ENCODE peak calls at places on chromosomes 4 and X, in five cellular contexts. G, C, S, D and F are unnamed samples. For H3K36me3, the result is how much of the 10 kb centered on the place peaks cover.

GRCh38 chrX:15114865-15115566 is 154.9 kb downstream of the ASB9 start:
- DNase-seq in G (no peak), C (no peak), S (no peak), D (peak), F (no peak)

GRCh38 chr4:141028024-141028529 is 105.2 kb downstream of the RNF150 start:
- DNase-seq in G (no peak), C (no peak), S (peak), D (no peak), F (no peak)

GRCh38 chrX:57951666-57952319 is 41.5 kb upstream of the ZXDA start:
- DNase-seq in G (peak), C (no peak), S (no peak), D (no peak), F (no peak)

GRCh38 chrX:24154490-24155034 is 5.0 kb downstream of the ZFX start:
- DNase-seq in G (no peak), C (no peak), S (no peak), D (no peak), F (no peak)

GRCh38 chr4:83083925-83084475 is 30.5 kb downstream of the PLAC8 start:
- DNase-seq in G (peak), C (no peak), S (no peak), D (no peak), F (no peak)

GRCh38 chr4:476501-476900 is 22.5 kb downstream of the ZNF721 start:
- DNase-seq in G (no peak), C (no peak), S (peak), D (no peak), F (no peak)

GRCh38 chr4:121165206-121165605 is 1.1 kb upstream of the TNIP3 start:
- DNase-seq in G (no peak), C (no peak), S (no peak), D (no peak), F (no peak)

GRCh38 chr4:153111426-153112070 is 92.7 kb upstream of the TRIM2 start:
- DNase-seq in G (no peak), C (no peak), S (no peak), D (no peak), F (no peak)

GRCh38 chr4:1469596-1470392 is 63.6 kb upstream of the NKX1-1 start:
- DNase-seq in G (no peak), C (peak), S (no peak), D (no peak), F (peak)

GRCh38 chrX:9337056-9337455 is 127.8 kb upstream of the TBL1X start:
- DNase-seq in G (no peak), C (no peak), S (peak), D (no peak), F (no peak)

DNA sequence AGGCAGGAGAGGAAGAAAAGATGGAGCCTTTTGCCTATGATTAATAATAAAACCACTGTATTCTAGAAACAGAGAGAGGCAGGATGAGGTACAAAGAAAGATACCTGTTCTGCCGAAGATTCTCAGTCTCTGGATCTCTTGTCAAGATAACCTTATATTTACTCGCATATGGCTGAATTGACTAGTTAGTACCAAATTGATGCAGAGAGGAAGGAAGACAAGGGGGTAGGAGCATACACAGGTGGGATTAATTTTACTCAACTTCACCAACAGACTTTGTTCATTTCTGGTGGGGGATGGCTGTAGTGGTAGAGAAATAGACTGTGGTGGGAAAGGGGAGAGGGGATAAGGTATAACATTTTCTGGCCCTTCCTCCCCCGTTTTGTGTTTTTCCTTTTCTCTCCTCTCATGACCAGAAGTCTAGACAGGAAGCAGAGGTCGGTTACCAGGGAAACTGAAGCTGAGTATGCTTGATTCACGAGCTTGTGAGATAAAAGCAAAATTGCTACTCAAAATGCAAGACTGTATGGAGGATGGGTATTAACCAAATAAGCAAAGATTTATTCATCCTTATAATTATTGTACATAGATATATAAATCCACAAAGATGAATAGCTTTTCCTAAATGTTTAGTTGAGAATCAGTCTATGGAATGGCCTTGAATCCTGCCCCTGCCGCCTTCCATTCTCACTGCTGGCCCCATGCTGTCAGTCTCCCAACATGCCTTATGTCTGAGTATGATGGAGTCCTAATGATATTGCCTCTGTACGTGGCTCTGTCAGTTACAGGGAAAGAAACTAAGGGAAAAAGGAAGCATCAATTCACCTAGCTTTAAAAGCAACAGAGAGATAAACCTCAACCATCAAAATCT is 17.8 kb upstream of the PAGE2B start:
- DNase-seq in G (no peak), C (no peak), S (peak), D (no peak), F (no peak)
- H3K4me3 ChIP-seq in G (no peak), C (no peak), S (no peak), D (no peak), F (no peak)

GRCh38 chrX:40055495-40055894 is 42.3 kb downstream of the BCOR start:
- DNase-seq in G (no peak), C (no peak), S (peak), D (no peak), F (no peak)

GRCh38 chrX:40057405-40057804 is 40.4 kb downstream of the BCOR start:
- DNase-seq in G (no peak), C (no peak), S (no peak), D (peak), F (no peak)

GRCh38 chrX:40050532-40050931 is 47.2 kb downstream of the BCOR start:
- DNase-seq in G (no peak), C (no peak), S (no peak), D (no peak), F (no peak)

GRCh38 chrX:40058719-40059118 is 39.0 kb downstream of the BCOR start:
- DNase-seq in G (no peak), C (peak), S (no peak), D (no peak), F (no peak)

GRCh38 chrX:40054793-40055192 is 43.0 kb downstream of the BCOR start:
- DNase-seq in G (no peak), C (no peak), S (peak), D (no peak), F (no peak)
- H3K36me3 ChIP-seq in G (under half), C (under half), S (under half), D (under half), F (half or more)

GRCh38 chr4:55348436-55348835 is 2.4 kb downstream of the SRD5A3 start:
- DNase-seq in G (no peak), C (no peak), S (no peak), D (no peak), F (no peak)
- H3K4me3 ChIP-seq in G (no peak), C (no peak), S (no peak), D (no peak), F (no peak)

DNA sequence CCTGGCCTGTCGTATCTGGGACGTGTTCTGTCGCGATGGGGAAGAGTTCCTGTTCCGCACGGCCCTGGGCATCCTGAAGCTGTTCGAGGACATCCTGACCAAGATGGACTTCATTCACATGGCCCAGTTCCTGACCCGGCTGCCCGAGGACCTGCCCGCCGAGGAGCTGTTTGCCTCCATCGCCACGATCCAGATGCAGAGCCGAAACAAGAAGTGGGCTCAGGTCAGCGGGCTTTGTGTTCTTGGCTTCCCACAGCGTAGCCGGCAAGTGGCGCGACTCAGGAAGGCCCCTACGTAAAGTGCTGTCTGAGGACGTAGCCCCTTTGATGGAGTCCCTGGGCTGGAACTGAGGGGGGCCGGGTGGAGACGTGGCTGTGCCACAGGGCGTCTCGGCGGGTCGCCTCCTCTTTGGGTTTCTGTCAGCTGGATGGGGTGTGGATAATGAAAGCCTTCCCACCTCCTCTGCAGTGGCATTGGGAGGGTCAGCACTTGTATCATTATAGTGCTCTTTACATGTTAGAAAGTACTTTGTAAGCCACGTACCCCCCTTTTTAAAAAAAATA is 18.1 kb upstream of the TADA2B start:
- DNase-seq in G (no peak), C (peak), S (no peak), D (no peak), F (no peak)
- H3K36me3 ChIP-seq in G (under half), C (under half), S (under half), D (under half), F (half or more)

DNA sequence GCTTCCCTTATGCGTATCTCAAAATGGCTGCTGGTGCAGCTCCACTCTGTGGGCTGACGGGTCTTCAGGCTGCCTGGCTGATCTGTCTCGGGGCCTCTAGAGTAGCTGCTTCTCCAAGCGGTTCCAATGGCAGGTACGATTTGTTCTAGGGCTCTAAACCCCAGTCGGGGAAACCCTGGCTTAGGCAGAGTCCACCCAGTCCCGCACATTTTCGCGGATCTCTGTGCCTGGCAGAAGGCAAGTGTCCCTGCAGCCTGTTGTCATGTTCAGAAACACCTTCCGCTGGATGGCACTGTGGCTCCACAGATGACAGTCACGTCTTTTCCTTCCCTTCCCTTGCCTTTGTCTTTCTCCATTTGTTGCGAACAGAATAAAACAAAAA is 54.4 kb downstream of the NBDY start:
- DNase-seq in G (no peak), C (peak), S (no peak), D (peak), F (no peak)
- H3K4me3 ChIP-seq in G (peak), C (peak), S (no peak), D (no peak), F (no peak)

GRCh38 chrX:40061005-40061404 is 36.8 kb downstream of the BCOR start:
- DNase-seq in G (no peak), C (no peak), S (no peak), D (no peak), F (no peak)

GRCh38 chrX:40061871-40062524 is 35.8 kb downstream of the BCOR start:
- DNase-seq in G (no peak), C (no peak), S (no peak), D (no peak), F (no peak)

GRCh38 chrX:40060356-40060845 is 37.4 kb downstream of the BCOR start:
- DNase-seq in G (no peak), C (no peak), S (no peak), D (no peak), F (no peak)

DNA sequence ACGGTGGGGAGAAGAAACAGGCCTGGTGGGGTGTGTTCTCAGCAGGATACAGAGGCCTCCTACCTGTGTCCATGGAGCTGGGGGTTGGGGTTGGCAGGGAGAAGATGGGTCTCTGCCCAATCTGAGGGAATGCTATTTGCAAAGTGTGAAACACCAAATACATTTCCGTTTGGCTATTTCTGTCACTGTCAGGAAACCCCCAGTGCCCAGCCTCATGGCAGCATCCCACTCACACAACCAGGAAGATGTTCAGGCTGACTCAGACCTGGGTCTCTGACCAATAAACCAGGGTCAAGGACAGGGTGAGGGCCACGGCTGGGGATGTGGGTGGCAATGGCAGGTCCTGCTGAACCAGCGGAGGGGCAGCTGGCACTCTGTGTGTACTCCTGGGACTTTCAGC is 41.3 kb downstream of the BCOR start:
- DNase-seq in G (no peak), C (no peak), S (no peak), D (no peak), F (no peak)
- H3K36me3 ChIP-seq in G (under half), C (under half), S (under half), D (under half), F (half or more)

GRCh38 chrX:10847333-10847732 is 226.9 kb upstream of the MID1 start:
- DNase-seq in G (no peak), C (no peak), S (peak), D (no peak), F (no peak)
- H3K4me3 ChIP-seq in G (no peak), C (no peak), S (no peak), D (no peak), F (no peak)

GRCh38 chr4:2652415-2653155 is 103.6 kb downstream of the TNIP2 start:
- DNase-seq in G (no peak), C (no peak), S (no peak), D (no peak), F (no peak)
- H3K36me3 ChIP-seq in G (under half), C (under half), S (under half), D (under half), F (under half)

GRCh38 chr4:183350317-183351071 is 28.3 kb upstream of the CLDN24 start:
- DNase-seq in G (no peak), C (no peak), S (no peak), D (no peak), F (no peak)
- H3K4me3 ChIP-seq in G (no peak), C (no peak), S (no peak), D (no peak), F (no peak)